ENCODE peak calls at places on chromosomes 1 and 21, in seven cellular contexts. D, S, F, R, M, C and J are unnamed samples.

GRCh38 chr21:43956667-43957030 is 55.5 kb upstream of the TRAPPC10 start:
- DNase-seq in D (no peak), R (no peak), C (no peak), F (peak), S (no peak), M (no peak), J (no peak)

GRCh38 chr1:30534551-30534940 is 188.8 kb downstream of the MATN1 start:
- DNase-seq in R (no peak), D (no peak), S (no peak), F (no peak), C (no peak), M (no peak), J (no peak)

GRCh38 chr1:199243423-199244061 is 604.7 kb downstream of the PTPRC start:
- DNase-seq in F (peak), S (peak), C (peak), D (peak), R (peak), M (peak), J (peak)

GRCh38 chr21:37655601-37656300 is 260.5 kb downstream of the KCNJ6 start:
- DNase-seq in C (no peak), R (no peak), F (no peak), S (no peak), D (no peak), M (no peak), J (no peak)

GRCh38 chr1:9169601-9170137 is 40.8 kb upstream of the GPR157 start:
- DNase-seq in M (no peak), S (no peak), D (no peak), F (no peak), R (no peak), C (no peak), J (no peak)

GRCh38 chr1:178238722-178239510 is 145.0 kb downstream of the RASAL2 start:
- DNase-seq in R (no peak), D (no peak), C (peak), F (peak), S (no peak), M (no peak), J (peak)

GRCh38 chr1:234782821-234783220 is 172.8 kb upstream of the IRF2BP2 start:
- DNase-seq in F (no peak), S (no peak), D (no peak), R (no peak), M (no peak), C (no peak), J (no peak)

GRCh38 chr1:19083081-19083480 is 126.6 kb upstream of the IFFO2 start:
- DNase-seq in S (peak), D (no peak), F (peak), M (no peak), R (no peak), C (no peak), J (no peak)

GRCh38 chr1:235917267-235917811 is 50.6 kb upstream of the LYST start:
- DNase-seq in F (peak), S (no peak), R (peak), M (peak), C (peak), D (peak), J (peak)

GRCh38 chr1:186865253-186865652 is 36.5 kb downstream of the PLA2G4A start:
- DNase-seq in F (no peak), C (no peak), S (no peak), M (no peak), R (no peak), D (no peak), J (no peak)

GRCh38 chr1:71786218-71786617 is 496.1 kb downstream of the NEGR1 start:
- DNase-seq in R (no peak), C (no peak), D (no peak), S (no peak), M (no peak), F (no peak), J (no peak)

GRCh38 chr1:37793773-37794371 is at the start of gene MANEAL:
- DNase-seq in R (peak), F (peak), D (peak), M (peak), S (peak), C (no peak), J (no peak)

GRCh38 chr1:64942118-64942517 is 24.2 kb downstream of the JAK1 start:
- DNase-seq in R (no peak), C (no peak), M (no peak), S (no peak), D (no peak), F (no peak), J (no peak)

GRCh38 chr1:183780159-183780558 is 24.8 kb upstream of the RGL1 start:
- DNase-seq in D (no peak), R (no peak), C (no peak), S (no peak), F (no peak), M (no peak), J (no peak)

GRCh38 chr1:165828581-165829329 is 1.3 kb downstream of the UCK2 start:
- DNase-seq in M (peak), R (peak), F (peak), C (peak), D (peak), S (peak), J (peak)

GRCh38 chr1:187624812-187625542 is 796.2 kb downstream of the PLA2G4A start:
- DNase-seq in F (no peak), R (no peak), D (no peak), M (no peak), S (no peak), C (no peak), J (no peak)

GRCh38 chr1:59013276-59013927 is 229.6 kb upstream of the JUN start:
- DNase-seq in C (no peak), D (peak), R (peak), M (peak), S (no peak), F (peak), J (peak)

GRCh38 chr1:180988221-180988826 is 34.3 kb downstream of the STX6 start:
- DNase-seq in D (no peak), F (no peak), R (no peak), C (no peak), M (no peak), S (no peak), J (no peak)

GRCh38 chr1:97632075-97632474 is 288.8 kb downstream of the DPYD start:
- DNase-seq in D (no peak), S (no peak), C (no peak), M (no peak), F (peak), R (no peak), J (peak)

GRCh38 chr1:6329392-6329791 is 64.2 kb downstream of the ACOT7 start:
- DNase-seq in D (no peak), M (no peak), R (no peak), C (no peak), S (no peak), F (no peak), J (peak)

GRCh38 chr1:115537415-115537814 is 104.4 kb upstream of the VANGL1 start:
- DNase-seq in S (no peak), C (no peak), F (no peak), D (no peak), M (no peak), R (no peak), J (no peak)

GRCh38 chr21:15732290-15732995 is 2.7 kb downstream of the USP25 start:
- DNase-seq in R (no peak), S (no peak), F (no peak), M (no peak), D (no peak), C (no peak), J (no peak)

GRCh38 chr21:33047231-33047630 is 21.5 kb downstream of the OLIG2 start:
- DNase-seq in D (no peak), C (no peak), R (no peak), M (no peak), S (no peak), F (no peak), J (no peak)

GRCh38 chr1:218588555-218589172 is 243.5 kb downstream of the TGFB2 start:
- DNase-seq in C (no peak), S (no peak), R (no peak), F (no peak), M (no peak), D (no peak), J (no peak)

GRCh38 chr1:197907846-197908616 is 5.6 kb downstream of the C1orf53 start:
- DNase-seq in F (no peak), S (no peak), D (no peak), M (no peak), R (no peak), C (no peak), J (no peak)

GRCh38 chr21:30577766-30578165 is 12.4 kb downstream of the KRTAP22-2 start:
- DNase-seq in D (no peak), F (peak), S (no peak), M (no peak), C (no peak), R (no peak), J (no peak)

GRCh38 chr1:52204696-52205095 is 62.8 kb downstream of the ZFYVE9 start:
- DNase-seq in M (no peak), S (no peak), R (no peak), D (no peak), F (no peak), C (no peak), J (no peak)

GRCh38 chr1:2210084-2210653 is 15.6 kb upstream of the FAAP20 start:
- DNase-seq in D (no peak), R (peak), S (no peak), F (no peak), M (no peak), C (no peak), J (no peak)

GRCh38 chr1:115648717-115649691 is 7.2 kb downstream of the VANGL1 start:
- DNase-seq in F (no peak), D (no peak), R (no peak), S (no peak), C (no peak), M (no peak), J (no peak)

GRCh38 chr1:179775009-179775408 is 31.9 kb downstream of the FAM163A start:
- DNase-seq in C (no peak), D (no peak), S (no peak), R (no peak), F (no peak), M (no peak), J (no peak)
- H3K4me3 ChIP-seq in C (peak), D (no peak), S (no peak), R (no peak), F (no peak), M (no peak), J (no peak)

DNA sequence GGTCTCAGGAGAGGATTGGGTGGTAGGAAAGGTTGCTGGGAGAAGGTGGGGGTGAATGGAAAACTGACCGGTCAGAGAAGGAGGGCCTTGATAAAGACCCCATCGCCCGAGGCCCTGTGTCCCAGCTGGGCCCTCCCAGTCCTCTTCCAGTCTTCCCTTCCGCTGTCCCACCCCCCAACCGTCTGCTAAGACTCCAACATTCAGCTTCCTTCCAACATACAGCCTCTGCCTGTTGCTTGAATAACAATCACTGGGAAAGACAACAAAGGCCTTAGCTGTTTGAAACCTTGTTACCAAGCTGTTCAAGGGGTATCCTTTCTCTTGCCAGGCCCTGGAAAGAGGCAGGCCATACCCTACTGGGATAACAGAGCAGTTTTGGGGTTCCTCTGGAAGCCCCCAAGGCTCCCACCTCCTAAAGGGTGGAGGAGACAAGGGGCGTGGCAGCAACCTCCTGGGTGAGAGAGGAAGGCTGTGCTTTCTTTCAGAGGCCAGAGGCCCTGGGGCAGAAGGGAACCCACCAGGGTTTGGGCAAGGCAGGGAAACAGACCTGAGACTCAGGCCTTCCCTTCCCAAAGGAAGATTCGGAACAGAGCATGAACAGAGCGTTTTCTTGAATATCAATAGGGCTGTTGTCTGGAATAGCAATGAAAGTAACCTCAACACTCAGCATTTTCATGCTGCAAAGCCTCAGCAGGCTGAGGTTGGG is 4.3 kb downstream of the ETNK2 start:
- DNase-seq in M (no peak), R (no peak), F (no peak), D (no peak), S (peak), C (no peak), J (no peak)
- TF ChIP-seq CTCF in M (no peak), R (no peak), F (no peak), D (no peak), S (no peak), C (no peak), J (no peak)

GRCh38 chr1:173114381-173114780 is 63.6 kb upstream of the TNFSF18 start:
- DNase-seq in M (no peak), R (no peak), D (no peak), F (no peak), S (no peak), C (no peak), J (no peak)
- H3K4me3 ChIP-seq in M (no peak), R (no peak), D (no peak), F (no peak), S (no peak), C (no peak), J (no peak)

DNA sequence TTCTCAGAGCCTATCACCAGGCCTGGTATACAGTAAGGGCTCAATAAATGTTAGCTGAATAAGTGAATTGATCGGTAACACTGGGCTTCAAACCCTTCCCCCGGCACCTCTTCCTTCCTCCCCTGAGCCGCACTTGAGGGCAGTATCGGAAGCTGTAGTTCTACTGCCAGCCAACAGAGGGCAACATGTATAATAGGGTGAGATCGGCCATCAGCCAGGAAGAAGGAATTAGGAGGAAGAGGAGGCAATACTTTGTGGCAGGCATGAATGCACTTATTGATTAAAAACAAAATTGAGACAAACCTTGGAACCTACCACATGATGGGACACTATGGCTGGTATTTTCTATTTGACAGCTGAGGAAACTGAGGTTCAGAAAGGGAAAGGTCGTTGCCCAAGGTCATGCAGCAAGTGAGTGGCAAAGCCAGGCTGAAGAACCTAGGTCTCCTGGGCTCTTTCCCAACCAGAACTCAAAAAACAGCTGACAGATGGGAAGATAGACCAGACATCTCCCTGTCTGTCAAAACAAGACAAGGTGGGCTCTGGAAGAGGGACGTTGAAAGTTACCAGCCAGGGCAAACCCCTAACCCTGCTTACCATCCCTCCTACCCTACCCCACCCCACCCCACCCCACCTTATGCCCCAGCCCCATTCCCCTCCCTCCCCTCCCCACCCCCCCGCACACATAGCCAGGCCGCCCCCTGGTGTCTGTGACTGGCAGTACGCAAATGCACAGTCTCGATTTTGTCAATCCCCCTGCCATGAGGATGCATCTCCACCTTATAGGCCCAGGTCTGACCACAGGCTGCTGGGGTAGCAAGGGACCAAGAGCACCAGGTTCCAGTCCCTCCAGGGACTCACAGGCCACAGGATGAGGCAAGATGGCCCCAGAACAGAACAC is 107.3 kb upstream of the RUNX3 start:
- DNase-seq in M (peak), S (no peak), D (no peak), F (peak), R (no peak), C (peak), J (no peak)
- TF ChIP-seq CTCF in M (peak), S (peak), D (peak), F (peak), R (peak), C (peak), J (peak)

DNA sequence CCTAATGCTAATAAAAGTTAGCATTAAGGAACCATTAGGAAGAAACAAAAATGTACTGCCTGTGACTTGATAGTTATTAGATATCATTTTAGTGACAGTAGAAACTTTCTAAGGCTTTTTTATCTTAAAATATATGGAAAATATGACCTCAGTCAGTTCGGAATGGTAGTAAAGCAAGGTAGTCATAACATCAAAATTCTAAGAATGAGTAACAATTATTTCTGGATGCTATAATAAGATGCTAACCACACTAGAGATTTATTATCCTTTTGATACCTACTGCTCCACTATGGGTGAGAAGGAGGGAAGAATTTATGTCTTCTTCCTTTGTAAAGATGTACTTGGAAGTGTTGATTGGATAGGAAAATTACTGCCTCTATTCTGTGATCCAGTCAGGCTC is 8.7 kb downstream of the FMN2 start:
- DNase-seq in R (no peak), C (no peak), F (no peak), M (no peak), S (no peak), D (no peak), J (no peak)
- H3K4me3 ChIP-seq in R (no peak), C (no peak), F (no peak), M (no peak), S (no peak), D (no peak), J (no peak)

DNA sequence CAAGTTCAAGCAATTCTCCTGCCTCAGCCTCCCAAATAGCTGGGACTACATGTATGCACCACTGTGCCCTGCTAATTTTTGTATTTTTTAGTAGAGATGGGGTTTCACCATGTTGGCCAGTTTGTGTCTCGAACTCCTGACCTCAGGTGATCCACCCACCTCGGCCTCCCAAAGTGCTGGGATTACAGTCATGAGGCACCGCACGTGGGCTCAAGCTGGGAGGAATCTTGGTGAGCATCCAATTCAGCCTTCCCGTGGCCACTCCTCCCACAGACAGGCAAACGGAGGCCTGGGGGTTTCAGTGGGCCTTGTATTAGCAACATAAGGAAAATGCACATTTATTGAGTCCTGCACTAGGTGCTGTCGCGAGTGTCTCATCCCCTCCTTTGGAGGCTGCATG is 24.5 kb upstream of the VWA5B1 start:
- DNase-seq in S (no peak), M (no peak), R (no peak), D (no peak), C (no peak), F (no peak), J (no peak)
- TF ChIP-seq CTCF in S (no peak), M (no peak), R (no peak), D (no peak), C (no peak), F (no peak), J (no peak)

DNA sequence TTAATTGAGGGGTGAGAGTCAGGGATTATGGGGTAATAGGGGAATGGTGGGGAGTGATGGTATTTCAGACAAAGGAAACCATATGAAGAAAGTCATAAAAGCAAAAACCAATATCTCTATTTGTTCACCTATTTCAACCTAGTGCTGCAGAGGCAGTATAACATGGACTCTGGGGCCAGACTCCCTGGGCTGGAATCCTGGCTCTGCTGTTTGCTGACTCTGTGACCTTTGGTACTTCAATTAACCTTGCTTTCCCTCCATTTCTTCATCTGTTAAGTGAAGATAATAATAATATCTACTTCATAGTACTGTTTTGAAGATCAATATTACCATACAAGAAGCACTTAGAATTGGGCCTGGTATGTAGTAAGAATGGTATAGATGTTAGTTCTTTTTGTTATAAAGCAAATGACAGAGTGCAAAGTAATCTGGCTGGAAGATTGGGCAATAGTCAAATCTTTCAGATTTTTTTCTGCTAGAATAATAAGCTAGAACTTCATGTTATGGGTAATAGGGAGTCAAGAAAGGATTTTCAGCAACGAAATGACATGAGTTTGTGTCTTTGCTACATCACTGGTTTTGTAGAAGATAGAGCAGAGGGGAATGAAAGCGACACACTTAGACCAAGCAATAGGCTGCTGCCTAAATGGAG is 9.0 kb downstream of the EPHX4 start:
- DNase-seq in R (no peak), S (no peak), D (no peak), C (no peak), F (no peak), M (no peak), J (no peak)
- H3K4me3 ChIP-seq in R (no peak), S (no peak), D (no peak), C (no peak), F (no peak), M (no peak), J (no peak)

DNA sequence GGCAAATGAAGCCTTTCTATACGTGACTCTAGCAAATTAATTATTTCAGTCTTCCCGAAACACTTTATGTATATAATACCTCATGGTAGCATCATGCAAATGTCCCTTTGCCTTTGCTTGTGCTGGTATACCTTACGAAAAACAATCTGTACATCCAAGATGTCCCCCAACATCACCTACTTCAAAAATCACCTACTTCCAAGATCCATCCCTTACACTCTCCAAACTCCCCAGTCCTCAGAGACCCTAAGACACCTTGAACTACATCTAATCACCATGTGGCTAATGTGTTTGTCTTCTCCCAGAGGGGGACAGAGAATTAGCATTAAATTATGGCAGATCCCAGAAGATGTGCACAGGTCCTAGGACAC is 46.5 kb upstream of the CRNN start:
- DNase-seq in D (no peak), F (no peak), C (no peak), R (no peak), S (no peak), M (no peak), J (no peak)
- TF ChIP-seq CTCF in D (peak), F (no peak), C (peak), R (no peak), S (no peak), M (no peak), J (no peak)